ENCODE peak calls at places on chromosomes 13 and 19, in six cellular contexts. U is neural progenitor cell; Z is neural crest cell; N is stimulated activated CD4-positive, alpha-beta T cell treated with anti-CD3 and anti-CD28 coated beads, Interleukin-4, amount 100 ng/mL, for 24 hours; A is HL-60; E is mesothelial cell of epicardium. F is an unnamed sample.

GRCh38 chr13:66831317-66831716 is 398.8 kb downstream of the PCDH9 start:
- DNase-seq in U (no peak), Z (no peak), N (no peak), A (no peak), E (no peak), F (no peak)

GRCh38 chr19:45130888-45131615 is 29.7 kb downstream of the NKPD1 start:
- DNase-seq in U (peak), Z (no peak), N (no peak), A (no peak), E (no peak), F (no peak)

GRCh38 chr19:54373781-54374266 is 9.1 kb upstream of the LAIR1 start:
- DNase-seq in U (no peak), Z (no peak), N (no peak), A (peak), E (no peak), F (no peak)

GRCh38 chr19:2315818-2316353 is 7.9 kb upstream of the LINGO3 start:
- DNase-seq in U (peak), Z (peak), N (no peak), A (peak), E (no peak), F (no peak)

GRCh38 chr13:39461685-39462266 is 141.2 kb downstream of the LHFPL6 start:
- DNase-seq in U (no peak), Z (no peak), N (no peak), A (no peak), E (no peak), F (no peak)

GRCh38 chr13:23087884-23088283 is 92.9 kb upstream of the SGCG start:
- DNase-seq in U (peak), Z (peak), N (no peak), A (no peak), E (no peak), F (no peak)

GRCh38 chr19:13094285-13094595 is 8.4 kb downstream of the LYL1 start:
- DNase-seq in U (no peak), Z (no peak), N (no peak), A (no peak), E (no peak), F (no peak)

GRCh38 chr13:25248071-25248470 is 39.2 kb downstream of the MTMR6 start:
- DNase-seq in U (no peak), Z (no peak), N (no peak), A (peak), E (no peak), F (no peak)

GRCh38 chr19:7534531-7534980 is 961 bp upstream of the PNPLA6 start:
- DNase-seq in U (peak), Z (peak), N (peak), A (no peak), E (no peak), F (no peak)

GRCh38 chr19:10089801-10090375 is 3.8 kb downstream of the SHFL start:
- DNase-seq in U (no peak), Z (no peak), N (no peak), A (no peak), E (no peak), F (no peak)

GRCh38 chr13:65830411-65831172 is 1399.5 kb downstream of the PCDH9 start:
- DNase-seq in U (no peak), Z (no peak), N (no peak), A (no peak), E (no peak), F (no peak)

GRCh38 chr19:29517412-29517811 is 8.4 kb upstream of the VSTM2B start:
- DNase-seq in U (no peak), Z (no peak), N (no peak), A (no peak), E (no peak), F (no peak)

GRCh38 chr19:8826371-8826770 is 5.7 kb downstream of the ZNF558 start:
- DNase-seq in U (no peak), Z (no peak), N (no peak), A (no peak), E (no peak), F (no peak)

GRCh38 chr13:110394371-110394841 is 87.3 kb downstream of the COL4A2 start:
- DNase-seq in U (no peak), Z (no peak), N (no peak), A (no peak), E (no peak), F (no peak)

GRCh38 chr19:35519291-35519690 is 5.8 kb upstream of the DMKN start:
- DNase-seq in U (no peak), Z (no peak), N (no peak), A (no peak), E (no peak), F (no peak)

GRCh38 chr19:1045247-1045603 is 5.3 kb downstream of the ABCA7 start:
- DNase-seq in U (peak), Z (no peak), N (peak), A (no peak), E (no peak), F (no peak)

GRCh38 chr19:46821512-46822359 is 28.9 kb downstream of the AP2S1 start:
- DNase-seq in U (peak), Z (no peak), N (peak), A (no peak), E (no peak), F (peak)

GRCh38 chr13:81172603-81173002 is 831.7 kb upstream of the SPRY2 start:
- DNase-seq in U (no peak), Z (no peak), N (no peak), A (no peak), E (no peak), F (no peak)

GRCh38 chr19:4264812-4265211 is 14.3 kb upstream of the SHD start:
- DNase-seq in U (no peak), Z (no peak), N (no peak), A (no peak), E (no peak), F (no peak)

GRCh38 chr19:7654401-7654800 is 14.4 kb upstream of the RETN start:
- DNase-seq in U (no peak), Z (no peak), N (no peak), A (no peak), E (no peak), F (no peak)

GRCh38 chr19:55640043-55640576 is 692 bp upstream of the ZNF580 start:
- DNase-seq in U (peak), Z (no peak), N (peak), A (no peak), E (no peak), F (no peak)

GRCh38 chr19:10118960-10119359 is 739 bp downstream of the EIF3G start:
- DNase-seq in U (no peak), Z (no peak), N (no peak), A (no peak), E (no peak), F (no peak)

GRCh38 chr13:43307921-43308433 is 284.6 kb downstream of the DNAJC15 start:
- DNase-seq in U (no peak), Z (no peak), N (no peak), A (peak), E (peak), F (no peak)

GRCh38 chr19:12840091-12841079 is 2.1 kb downstream of the MAST1 start:
- DNase-seq in U (peak), Z (peak), N (peak), A (peak), E (peak), F (no peak)

GRCh38 chr13:112443191-112444000 is 67.2 kb downstream of the SPACA7 start:
- DNase-seq in U (peak), Z (peak), N (no peak), A (no peak), E (no peak), F (no peak)

GRCh38 chr19:42508892-42509444 is 19.3 kb downstream of the CEACAM1 start:
- DNase-seq in U (no peak), Z (no peak), N (no peak), A (no peak), E (no peak), F (no peak)

GRCh38 chr13:107375701-107376350 is 807.9 kb upstream of the ARGLU1 start:
- DNase-seq in U (no peak), Z (no peak), N (no peak), A (no peak), E (no peak), F (no peak)